ENCODE peak calls at places on chromosomes 3 and 15, in four cellular contexts. One of them, this sample, is unnamed.

GRCh38 chr15:99433757-99434211 is 132.0 kb upstream of the MEF2A start:
- DNase-seq in right atrium auricular region: no peak
- DNase-seq in left cardiac atrium: peak
- DNase-seq in fibroblast of mammary gland: no peak
- DNase-seq in this sample: no peak

GRCh38 chr3:103075282-103075681 is 640.5 kb downstream of the ZPLD1 start:
- DNase-seq in right atrium auricular region: no peak
- DNase-seq in left cardiac atrium: no peak
- DNase-seq in fibroblast of mammary gland: no peak
- DNase-seq in this sample: no peak

GRCh38 chr3:22886394-22886793 is 316.7 kb upstream of the UBE2E2 start:
- DNase-seq in right atrium auricular region: peak
- DNase-seq in left cardiac atrium: peak
- DNase-seq in fibroblast of mammary gland: no peak
- DNase-seq in this sample: no peak

GRCh38 chr3:100400424-100400781 is 486 bp downstream of the TOMM70 start:
- DNase-seq in right atrium auricular region: no peak
- DNase-seq in left cardiac atrium: peak
- DNase-seq in fibroblast of mammary gland: no peak
- DNase-seq in this sample: no peak

GRCh38 chr3:127615631-127616305 is 13.2 kb upstream of the PODXL2 start:
- DNase-seq in right atrium auricular region: no peak
- DNase-seq in left cardiac atrium: no peak
- DNase-seq in fibroblast of mammary gland: no peak
- DNase-seq in this sample: peak

GRCh38 chr3:155516439-155516838 is 223.0 kb upstream of the STRIT1 start:
- DNase-seq in right atrium auricular region: no peak
- DNase-seq in left cardiac atrium: no peak
- DNase-seq in fibroblast of mammary gland: no peak
- DNase-seq in this sample: no peak

GRCh38 chr3:39705351-39705900 is 104.0 kb upstream of the MYRIP start:
- DNase-seq in right atrium auricular region: no peak
- DNase-seq in left cardiac atrium: no peak
- DNase-seq in fibroblast of mammary gland: peak
- DNase-seq in this sample: peak

GRCh38 chr3:159609620-159610019 is 379.0 kb upstream of the IL12A start:
- DNase-seq in right atrium auricular region: no peak
- DNase-seq in left cardiac atrium: no peak
- DNase-seq in fibroblast of mammary gland: no peak
- DNase-seq in this sample: peak

GRCh38 chr3:127226451-127226850 is 33.5 kb downstream of the PRR23E start:
- DNase-seq in right atrium auricular region: no peak
- DNase-seq in left cardiac atrium: no peak
- DNase-seq in fibroblast of mammary gland: no peak
- DNase-seq in this sample: peak

GRCh38 chr3:5787863-5788488 is 600.5 kb downstream of the EDEM1 start:
- DNase-seq in right atrium auricular region: no peak
- DNase-seq in left cardiac atrium: peak
- DNase-seq in fibroblast of mammary gland: no peak
- DNase-seq in this sample: no peak

GRCh38 chr3:57864853-57865252 is 108.7 kb downstream of the SLMAP start:
- DNase-seq in right atrium auricular region: no peak
- DNase-seq in left cardiac atrium: no peak
- DNase-seq in fibroblast of mammary gland: peak
- DNase-seq in this sample: no peak

GRCh38 chr3:151697496-151697895 is 36.2 kb upstream of the AADACL2 start:
- DNase-seq in right atrium auricular region: no peak
- DNase-seq in left cardiac atrium: no peak
- DNase-seq in fibroblast of mammary gland: no peak
- DNase-seq in this sample: no peak

This sample was measured in HFFc6.